ENCODE peak calls at places on chromosomes 5 and 9, in five cellular contexts. P is SJSA1, T is activated T-helper 1 cell treated with Interleukin-2 at 50 U/mL for 16 hours, W is neural crest cell, X is progenitor cell of endocrine pancreas. O is an unnamed sample.

GRCh38 chr9:113233146-113233545 is 11.8 kb downstream of the SLC31A1 start:
- DNase-seq in P (peak), T (no peak), W (no peak), X (no peak), O (no peak)

GRCh38 chr9:118751077-118751847 is 618.0 kb downstream of the BRINP1 start:
- DNase-seq in P (no peak), T (no peak), W (no peak), X (no peak), O (no peak)

GRCh38 chr5:157610990-157611389 is 35.4 kb upstream of the ADAM19 start:
- DNase-seq in P (no peak), T (no peak), W (no peak), X (no peak), O (no peak)

GRCh38 chr5:73917433-73917832 is 291.4 kb downstream of the ARHGEF28 start:
- DNase-seq in P (no peak), T (no peak), W (no peak), X (no peak), O (no peak)

GRCh38 chr9:116951588-116952433 is 264.7 kb downstream of the TRIM32 start:
- DNase-seq in P (peak), T (no peak), W (no peak), X (no peak), O (no peak)

GRCh38 chr9:117926031-117926655 is 221.9 kb downstream of the TLR4 start:
- DNase-seq in P (peak), T (no peak), W (no peak), X (no peak), O (no peak)

GRCh38 chr5:132812949-132813598 is at the start of gene SOWAHA:
- DNase-seq in P (no peak), T (no peak), W (no peak), X (no peak), O (no peak)

GRCh38 chr5:176754376-176754942 is 55.9 kb upstream of the UNC5A start:
- DNase-seq in P (no peak), T (no peak), W (no peak), X (no peak), O (no peak)

GRCh38 chr5:107979272-107979671 is 308.5 kb upstream of the EFNA5 start:
- DNase-seq in P (no peak), T (no peak), W (no peak), X (no peak), O (no peak)

GRCh38 chr5:74221413-74221812 is 419.1 kb downstream of the ENC1 start:
- DNase-seq in P (no peak), T (no peak), W (no peak), X (no peak), O (no peak)

GRCh38 chr5:179222246-179223017 is 122.8 kb downstream of the ADAMTS2 start:
- DNase-seq in P (no peak), T (no peak), W (no peak), X (no peak), O (no peak)

GRCh38 chr5:133400120-133400519 is 212.2 kb downstream of the FSTL4 start:
- DNase-seq in P (no peak), T (no peak), W (no peak), X (no peak), O (no peak)

GRCh38 chr5:180153991-180154390 is 55.0 kb downstream of the RASGEF1C start:
- DNase-seq in P (no peak), T (no peak), W (no peak), X (no peak), O (no peak)

GRCh38 chr9:108746864-108747263 is 108.9 kb downstream of the ACTL7B start:
- DNase-seq in P (no peak), T (no peak), W (no peak), X (no peak), O (no peak)

GRCh38 chr5:102924963-102925362 is 169.9 kb downstream of the PAM start:
- DNase-seq in P (no peak), T (no peak), W (no peak), X (no peak), O (no peak)

GRCh38 chr9:133420392-133420827 is 1.8 kb upstream of the ADAMTS13 start:
- DNase-seq in P (no peak), T (no peak), W (no peak), X (no peak), O (no peak)

GRCh38 chr5:1666812-1667588 is 132.6 kb downstream of the MRPL36 start:
- DNase-seq in P (no peak), T (peak), W (peak), X (peak), O (no peak)

GRCh38 chr9:8223861-8224260 is 424.3 kb upstream of the DMAC1 start:
- DNase-seq in P (no peak), T (no peak), W (no peak), X (no peak), O (no peak)

GRCh38 chr5:43304520-43304919 is 8.7 kb downstream of the HMGCS1 start:
- DNase-seq in P (no peak), T (no peak), W (no peak), X (no peak), O (no peak)

GRCh38 chr5:72649449-72649848 is 142.2 kb upstream of the ZNF366 start:
- DNase-seq in P (peak), T (no peak), W (no peak), X (no peak), O (no peak)

GRCh38 chr9:20462410-20462809 is 159.9 kb downstream of the MLLT3 start:
- DNase-seq in P (no peak), T (no peak), W (no peak), X (no peak), O (no peak)

GRCh38 chr5:6350277-6351090 is 27.9 kb downstream of the MED10 start:
- DNase-seq in P (no peak), T (no peak), W (no peak), X (no peak), O (no peak)

GRCh38 chr5:176420086-176420485 is 3.7 kb upstream of the CLTB start:
- DNase-seq in P (no peak), T (no peak), W (no peak), X (no peak), O (no peak)

GRCh38 chr9:42852133-42852532 is 668.7 kb downstream of the SPATA31A6 start:
- DNase-seq in P (peak), T (no peak), W (peak), X (peak), O (peak)

GRCh38 chr9:16918920-16919319 is 48.5 kb upstream of the BNC2 start:
- DNase-seq in P (no peak), T (no peak), W (no peak), X (no peak), O (no peak)

GRCh38 chr5:55897905-55898304 is 46.7 kb downstream of the IL31RA start:
- DNase-seq in P (peak), T (no peak), W (no peak), X (no peak), O (no peak)

GRCh38 chr9:109652112-109652511 is 127.9 kb upstream of the PALM2AKAP2 start:
- DNase-seq in P (no peak), T (no peak), W (no peak), X (no peak), O (no peak)

GRCh38 chr5:71658916-71659661 is 60.0 kb upstream of the CARTPT start:
- DNase-seq in P (no peak), T (no peak), W (no peak), X (no peak), O (no peak)

GRCh38 chr5:138408023-138408422 is 30.8 kb upstream of the REEP2 start:
- DNase-seq in P (peak), T (no peak), W (no peak), X (no peak), O (no peak)

GRCh38 chr9:137217276-137218211 is 4.5 kb downstream of the RNF208 start:
- DNase-seq in P (no peak), T (no peak), W (no peak), X (no peak), O (no peak)

GRCh38 chr9:1743121-1743710 is 271.9 kb upstream of the SMARCA2 start:
- DNase-seq in P (no peak), T (no peak), W (no peak), X (no peak), O (no peak)

GRCh38 chr5:121021688-121022087 is 557.6 kb downstream of the PRR16 start:
- DNase-seq in P (no peak), T (no peak), W (no peak), X (no peak), O (no peak)

GRCh38 chr9:74953235-74953741 is 576 bp upstream of the C9orf40 start:
- DNase-seq in P (no peak), T (no peak), W (no peak), X (no peak), O (no peak)

GRCh38 chr5:156783092-156783491 is 67.0 kb upstream of the PPP1R2B start:
- DNase-seq in P (no peak), T (no peak), W (no peak), X (no peak), O (no peak)

GRCh38 chr9:91181541-91181940 is 180.2 kb downstream of the AUH start:
- DNase-seq in P (no peak), T (no peak), W (no peak), X (no peak), O (no peak)

O was measured in KG1.